ENCODE peak calls at places on chromosomes 5 and 9, in eight cellular contexts. S, D, K, X, C, W, F and T are unnamed samples.

GRCh38 chr9:81456431-81456970 is 232.8 kb downstream of the TLE1 start:
- DNase-seq in S (no peak), D (no peak), K (no peak), X (no peak), C (no peak), W (no peak), F (no peak), T (no peak)

GRCh38 chr5:137216976-137217598 is 282.0 kb downstream of the SPOCK1 start:
- DNase-seq in S (no peak), D (no peak), K (no peak), X (no peak), C (no peak), W (no peak), F (no peak), T (no peak)

GRCh38 chr5:179404321-179405053 is 59.2 kb upstream of the ADAMTS2 start:
- DNase-seq in S (peak; percentile 37), D (no peak), K (peak; percentile 33), X (peak; percentile 62), C (no peak), W (no peak), F (no peak), T (no peak)

GRCh38 chr9:89732295-89732951 is 127.6 kb downstream of the GADD45G start:
- DNase-seq in S (peak; percentile 59), D (peak; percentile 67), K (no peak), X (no peak), C (no peak), W (no peak), F (no peak), T (no peak)

GRCh38 chr9:85501474-85501873 is 240.3 kb downstream of the AGTPBP1 start:
- DNase-seq in S (no peak), D (no peak), K (no peak), X (no peak), C (no peak), W (no peak), F (no peak), T (no peak)

GRCh38 chr5:143585970-143586369 is 182.5 kb upstream of the NR3C1 start:
- DNase-seq in S (no peak), D (no peak), K (no peak), X (no peak), C (no peak), W (no peak), F (no peak), T (no peak)

GRCh38 chr9:25716220-25716872 is 38.1 kb upstream of the TUSC1 start:
- DNase-seq in S (peak; percentile 80), D (peak; percentile 40), K (peak; percentile 80), X (peak; percentile 62), C (peak; percentile 84), W (peak; percentile 82), F (no peak), T (peak; percentile 60)

GRCh38 chr5:112923148-112923917 is 1.3 kb upstream of the REEP5 start:
- DNase-seq in S (no peak), D (peak; percentile 38), K (no peak), X (no peak), C (peak; percentile 23), W (no peak), F (no peak), T (no peak)

GRCh38 chr5:51495672-51496071 is 112.4 kb downstream of the ISL1 start:
- DNase-seq in S (peak; percentile 4), D (no peak), K (no peak), X (no peak), C (no peak), W (no peak), F (no peak), T (peak; percentile 40)

GRCh38 chr5:170247363-170247762 is 14.6 kb downstream of the C5orf58 start:
- DNase-seq in S (no peak), D (no peak), K (no peak), X (no peak), C (no peak), W (no peak), F (no peak), T (no peak)

GRCh38 chr5:68884893-68885292 is 208.9 kb upstream of the SLC30A5 start:
- DNase-seq in S (no peak), D (peak; percentile 2), K (no peak), X (peak; percentile 36), C (peak; percentile 54), W (no peak), F (no peak), T (peak; percentile 20)

GRCh38 chr5:73380052-73380451 is 68.5 kb downstream of the FOXD1 start:
- DNase-seq in S (no peak), D (no peak), K (no peak), X (peak; percentile 25), C (peak; percentile 24), W (no peak), F (no peak), T (no peak)

GRCh38 chr9:3708751-3709150 is 182.9 kb upstream of the RFX3 start:
- DNase-seq in S (no peak), D (no peak), K (no peak), X (no peak), C (no peak), W (no peak), F (no peak), T (no peak)

GRCh38 chr5:65426656-65427055 is 55.1 kb downstream of the ADAMTS6 start:
- DNase-seq in S (no peak), D (no peak), K (no peak), X (no peak), C (no peak), W (no peak), F (no peak), T (no peak)

GRCh38 chr5:107875834-107876233 is 205.1 kb upstream of the EFNA5 start:
- DNase-seq in S (peak; percentile 23), D (no peak), K (peak; percentile 52), X (no peak), C (peak; percentile 26), W (no peak), F (peak; percentile 20), T (no peak)

GRCh38 chr9:95100071-95100627 is 217.4 kb downstream of the FANCC start:
- DNase-seq in S (no peak), D (no peak), K (no peak), X (no peak), C (no peak), W (no peak), F (no peak), T (no peak)

GRCh38 chr5:137604348-137605095 is 105.4 kb upstream of the SPOCK1 start:
- DNase-seq in S (peak; percentile 69), D (no peak), K (peak; percentile 68), X (no peak), C (peak; percentile 60), W (no peak), F (no peak), T (no peak)

GRCh38 chr5:97142521-97143254 is at the start of gene LIX1:
- DNase-seq in S (peak; percentile 81), D (peak; percentile 42), K (peak; percentile 90), X (peak; percentile 68), C (peak; percentile 89), W (no peak), F (no peak), T (peak; percentile 81)

GRCh38 chr5:31270396-31270795 is 76.9 kb downstream of the CDH6 start:
- DNase-seq in S (peak; percentile 18), D (peak; percentile 48), K (no peak), X (peak; percentile 30), C (peak; percentile 74), W (no peak), F (no peak), T (peak; percentile 13)

DNA sequence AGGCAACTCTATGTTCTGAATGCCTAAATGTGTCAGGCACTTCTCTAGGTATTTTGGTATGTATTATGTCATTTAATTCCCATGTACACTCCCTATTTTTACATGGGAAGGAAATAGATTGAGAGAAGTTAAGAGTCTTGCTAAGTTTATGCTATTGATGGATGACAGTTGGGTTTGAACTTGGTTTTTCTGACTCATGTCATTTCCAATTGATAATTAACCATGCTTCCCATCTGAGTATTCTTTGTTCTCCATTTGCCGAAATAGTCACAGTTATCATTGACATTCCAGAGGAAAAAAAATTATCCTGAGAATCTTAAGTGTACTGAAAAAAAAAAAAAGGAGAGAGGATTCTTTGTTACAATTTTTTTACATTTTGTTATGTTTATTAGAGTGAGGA is 23.1 kb upstream of the DMRTA1 start:
- DNase-seq in S (no peak), D (no peak), K (no peak), X (no peak), C (no peak), W (no peak), F (no peak), T (no peak)
- H3K27ac ChIP-seq in S (no peak overlapping the region), D (no peak overlapping the region), K (no peak overlapping the region), X (no peak overlapping the region), C (no peak overlapping the region), W (no peak overlapping the region), F (no peak overlapping the region), T (no peak overlapping the region)

DNA sequence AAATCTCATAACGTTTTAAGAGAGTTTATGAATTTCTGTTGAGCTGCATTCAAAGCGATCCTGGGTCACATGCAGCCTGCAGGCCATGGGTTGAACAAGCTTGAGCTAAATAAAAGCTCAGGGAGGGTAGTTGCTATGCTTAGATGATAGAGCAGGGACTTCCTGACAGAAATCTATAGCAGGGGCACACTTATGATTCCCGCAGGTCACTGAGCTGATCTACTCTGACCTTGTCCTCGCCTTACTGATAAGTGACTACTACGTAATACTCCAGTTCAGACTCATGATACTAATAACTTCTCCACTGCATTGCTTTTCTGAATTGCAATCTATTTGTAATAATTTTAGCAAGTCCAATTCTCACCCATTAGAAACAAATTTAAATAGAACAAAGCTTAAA is 90.9 kb downstream of the NFIB start:
- DNase-seq in S (no peak), D (peak; percentile 49), K (no peak), X (no peak), C (no peak), W (no peak), F (no peak), T (no peak)
- H3K27ac ChIP-seq in S (no peak overlapping the region), D (no peak overlapping the region), K (no peak overlapping the region), X (no peak overlapping the region), C (no peak overlapping the region), W (no peak overlapping the region), F (no peak overlapping the region), T (no peak overlapping the region)

DNA sequence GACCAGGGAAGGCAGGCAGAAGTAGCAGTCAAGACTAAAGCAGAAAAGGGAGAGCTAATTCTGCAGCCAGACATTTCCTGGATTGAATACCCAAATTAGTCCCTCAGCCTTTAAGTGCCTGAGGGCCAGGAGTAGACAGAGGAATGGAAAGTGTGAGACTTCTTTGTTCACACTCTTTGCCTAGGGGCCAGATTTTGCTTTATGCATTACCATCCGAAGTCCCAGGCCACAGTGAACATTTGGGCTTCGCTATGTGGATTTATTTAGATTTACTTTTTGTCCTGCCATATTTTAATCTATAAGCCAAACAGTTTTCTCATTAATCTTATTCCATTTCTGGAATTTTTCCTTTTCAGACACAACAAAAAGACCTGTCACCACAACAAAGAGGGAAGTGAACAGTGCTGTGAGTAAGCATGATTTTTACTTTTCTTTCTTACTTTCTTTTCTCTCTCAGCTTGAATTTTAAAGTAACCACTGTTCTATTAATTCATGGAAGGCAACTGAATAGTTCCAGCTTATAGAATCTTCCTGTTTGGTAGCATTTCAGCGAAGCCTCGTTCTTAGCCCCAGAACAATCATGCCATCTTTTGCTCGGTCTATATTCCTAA is 52.6 kb downstream of the PDCD1LG2 start:
- DNase-seq in S (no peak), D (no peak), K (no peak), X (no peak), C (no peak), W (no peak), F (no peak), T (no peak)
- H3K27ac ChIP-seq in S (no peak overlapping the region), D (no peak overlapping the region), K (peak overlapping the region; percentile 87), X (no peak overlapping the region), C (no peak overlapping the region), W (peak overlapping the region; percentile 23), F (no peak overlapping the region), T (no peak overlapping the region)

DNA sequence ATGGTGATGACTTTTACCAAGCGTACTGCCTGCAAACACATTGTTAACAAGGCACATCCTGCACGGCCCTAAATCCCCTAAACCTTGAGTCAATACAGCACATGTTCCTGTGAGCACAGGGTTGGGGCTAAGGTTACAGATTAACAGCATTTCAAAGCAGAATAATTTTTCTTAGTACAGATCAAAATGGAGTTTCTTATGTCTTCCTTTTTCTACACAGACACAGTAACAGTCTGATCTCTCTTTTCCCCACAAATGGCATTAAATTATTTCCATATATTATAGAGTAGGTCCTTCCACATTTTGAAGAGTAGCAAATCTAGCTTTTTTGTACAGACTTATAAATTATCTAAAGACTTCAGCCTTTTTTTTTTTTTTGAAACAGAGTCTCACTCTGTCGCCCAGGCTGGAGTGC is 1.6 kb upstream of the TMEM141 start:
- DNase-seq in S (no peak), D (no peak), K (no peak), X (no peak), C (no peak), W (no peak), F (no peak), T (peak; percentile 59)
- H3K27ac ChIP-seq in S (peak overlapping the region; percentile 99), D (peak overlapping the region; percentile 52), K (peak overlapping the region; percentile 54), X (no peak overlapping the region), C (no peak overlapping the region), W (no peak overlapping the region), F (no peak overlapping the region), T (no peak overlapping the region)